ENCODE peak calls at places on chromosome X, in ten cellular contexts. E, S, Y, R, H, L, N, F, V and Q are unnamed samples.

GRCh38 chrX:140712413-140713173 is 3.0 kb downstream of the LINC00632 start:
- DNase-seq in E (peak), S (peak), Y (no peak), R (no peak), H (peak), L (no peak), N (peak), F (peak), V (peak), Q (no peak)

GRCh38 chrX:111490683-111491082 is 20.8 kb upstream of the SERTM2 start:
- DNase-seq in E (no peak), S (no peak), Y (no peak), R (peak), H (no peak), L (no peak), N (no peak), F (no peak), V (no peak), Q (no peak)

GRCh38 chrX:39336709-39337294 is 535.5 kb downstream of the MID1IP1 start:
- DNase-seq in E (peak), S (no peak), Y (no peak), R (no peak), H (no peak), L (no peak), N (peak), F (no peak), V (no peak), Q (peak)

GRCh38 chrX:131279197-131279596 is 9.9 kb downstream of the IGSF1 start:
- DNase-seq in E (no peak), S (no peak), Y (no peak), R (no peak), H (no peak), L (no peak), N (no peak), F (no peak), V (no peak), Q (no peak)

GRCh38 chrX:107731831-107732502 is 43.6 kb downstream of the TSC22D3 start:
- DNase-seq in E (peak), S (peak), Y (no peak), R (peak), H (peak), L (peak), N (peak), F (peak), V (peak), Q (no peak)

GRCh38 chrX:68999351-68999750 is 165.9 kb downstream of the PJA1 start:
- DNase-seq in E (no peak), S (no peak), Y (no peak), R (no peak), H (no peak), L (no peak), N (no peak), F (no peak), V (no peak), Q (no peak)

GRCh38 chrX:77502951-77503525 is 55.8 kb downstream of the FGF16 start:
- DNase-seq in E (no peak), S (no peak), Y (no peak), R (no peak), H (no peak), L (no peak), N (no peak), F (no peak), V (no peak), Q (no peak)

GRCh38 chrX:65610040-65610439 is 57.4 kb upstream of the MSN start:
- DNase-seq in E (no peak), S (no peak), Y (no peak), R (no peak), H (no peak), L (no peak), N (no peak), F (no peak), V (no peak), Q (no peak)

GRCh38 chrX:153902388-153902787 is 2.1 kb upstream of the AVPR2 start:
- DNase-seq in E (no peak), S (no peak), Y (no peak), R (no peak), H (no peak), L (no peak), N (no peak), F (no peak), V (no peak), Q (no peak)

GRCh38 chrX:13381514-13381913 is 61.7 kb upstream of the ATXN3L start:
- DNase-seq in E (no peak), S (no peak), Y (no peak), R (no peak), H (no peak), L (no peak), N (no peak), F (no peak), V (no peak), Q (no peak)